ENCODE peak calls at places on chromosomes 2 and 18, in seven cellular contexts. X, W, P, S, Y, Q and F are unnamed samples.

GRCh38 chr18:49768051-49768391 is 45.3 kb downstream of the ACAA2 start:
- DNase-seq in X (no peak), W (peak; percentile 62), P (peak; percentile 69), S (peak; percentile 12), Y (no peak), Q (peak; percentile 18), F (peak; percentile 62)

GRCh38 chr2:16425462-16426336 is 239.9 kb downstream of the CYRIA start:
- DNase-seq in X (no peak), W (no peak), P (no peak), S (no peak), Y (peak; percentile 20), Q (peak; percentile 95), F (no peak)

GRCh38 chr2:223723954-223724411 is 113.4 kb downstream of the AP1S3 start:
- DNase-seq in X (no peak), W (no peak), P (no peak), S (no peak), Y (no peak), Q (no peak), F (no peak)

GRCh38 chr2:222270436-222270835 is 28.4 kb downstream of the PAX3 start:
- DNase-seq in X (no peak), W (no peak), P (no peak), S (no peak), Y (no peak), Q (no peak), F (no peak)

GRCh38 chr2:198114064-198114463 is 309.7 kb downstream of the PLCL1 start:
- DNase-seq in X (no peak), W (no peak), P (no peak), S (no peak), Y (peak; percentile 27), Q (no peak), F (no peak)

GRCh38 chr18:69161383-69162028 is 239.2 kb upstream of the DOK6 start:
- DNase-seq in X (no peak), W (no peak), P (no peak), S (no peak), Y (no peak), Q (peak; percentile 60), F (no peak)

GRCh38 chr2:42321452-42322064 is 39.5 kb downstream of the COX7A2L start:
- DNase-seq in X (no peak), W (no peak), P (no peak), S (no peak), Y (no peak), Q (no peak), F (no peak)

GRCh38 chr2:163198007-163198406 is 359.4 kb upstream of the KCNH7 start:
- DNase-seq in X (no peak), W (no peak), P (no peak), S (no peak), Y (no peak), Q (no peak), F (no peak)

GRCh38 chr2:96150791-96151594 is 5.8 kb upstream of the DUSP2 start:
- DNase-seq in X (no peak), W (no peak), P (no peak), S (no peak), Y (peak; percentile 3), Q (no peak), F (no peak)

GRCh38 chr2:76813084-76813483 is 709.1 kb downstream of the LRRTM4 start:
- DNase-seq in X (no peak), W (no peak), P (no peak), S (no peak), Y (no peak), Q (no peak), F (no peak)

GRCh38 chr2:152034257-152034801 is 64.5 kb downstream of the CACNB4 start:
- DNase-seq in X (no peak), W (no peak), P (peak; percentile 46), S (no peak), Y (no peak), Q (no peak), F (no peak)

DNA sequence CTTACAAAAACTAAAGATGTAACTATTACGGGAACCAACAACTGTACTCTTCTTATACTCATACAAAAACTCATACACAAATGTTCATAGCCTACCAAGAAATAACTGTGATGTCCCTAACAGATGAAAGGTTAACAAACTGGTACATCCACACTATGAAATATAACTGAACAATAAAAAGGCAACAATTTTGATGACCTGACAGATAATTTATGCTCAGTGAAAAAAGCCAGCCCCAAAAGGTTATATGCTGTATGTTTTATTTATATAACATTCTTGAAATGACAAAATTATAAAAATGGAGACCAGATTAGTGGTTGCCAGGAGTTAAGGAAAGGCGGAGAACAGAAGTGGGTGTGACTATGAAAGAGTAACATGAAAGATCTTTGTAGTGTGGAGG is 31.3 kb downstream of the REV1 start:
- DNase-seq in X (no peak), W (no peak), P (no peak), S (no peak), Y (no peak), Q (no peak), F (no peak)
- H3K36me3 ChIP-seq in X (peaks cover 4% of the 10 kb centered on the region), W (peaks cover 2% of the 10 kb centered on the region), P (no peaks in the 10 kb centered on the region), S (peaks cover 77% of the 10 kb centered on the region), Y (peaks cover 53% of the 10 kb centered on the region), Q (peaks cover 12% of the 10 kb centered on the region), F (no peaks in the 10 kb centered on the region)

GRCh38 chr2:20675701-20676352 is 8.9 kb downstream of the GDF7 start:
- DNase-seq in X (peak; percentile 15), W (no peak), P (no peak), S (no peak), Y (no peak), Q (peak; percentile 78), F (no peak)
- TF ChIP-seq MAX in X (no peak), W (no peak), P (no peak), S (no peak), Y (no peak), Q (no peak), F (no peak)

GRCh38 chr2:119491776-119492525 is 32.3 kb downstream of the SCTR start:
- DNase-seq in X (no peak), W (peak; percentile 49), P (no peak), S (no peak), Y (no peak), Q (peak; percentile 91), F (peak; percentile 49)
- H3K36me3 ChIP-seq in X (no peaks in the 10 kb centered on the region), W (no peaks in the 10 kb centered on the region), P (no peaks in the 10 kb centered on the region), S (no peaks in the 10 kb centered on the region), Y (no peaks in the 10 kb centered on the region), Q (no peaks in the 10 kb centered on the region), F (no peaks in the 10 kb centered on the region)

DNA sequence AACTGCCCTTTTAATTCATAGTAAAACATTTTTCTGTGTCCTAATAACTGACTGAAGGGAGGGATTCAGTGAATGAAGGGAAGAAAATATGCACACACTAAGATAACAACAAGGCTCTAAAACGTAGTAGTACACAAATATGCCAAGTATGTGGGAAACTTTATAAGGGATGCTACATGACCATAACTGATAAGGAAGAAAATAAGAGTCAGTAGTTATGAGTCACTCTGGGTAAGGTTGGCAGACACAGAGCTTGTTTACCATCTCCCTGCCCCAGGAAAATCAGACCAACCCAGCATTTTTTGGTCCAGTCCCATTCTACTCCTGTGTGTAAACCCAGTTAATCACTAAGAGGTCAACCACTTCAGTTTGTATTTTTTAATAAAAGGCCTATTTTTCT is 124.2 kb downstream of the RPRM start:
- DNase-seq in X (no peak), W (no peak), P (no peak), S (no peak), Y (no peak), Q (no peak), F (no peak)
- TF ChIP-seq MAX in X (no peak), W (no peak), P (no peak), S (no peak), Y (no peak), Q (no peak), F (no peak)

GRCh38 chr2:3336844-3337243 is 40.8 kb downstream of the EIPR1 start:
- DNase-seq in X (no peak), W (no peak), P (no peak), S (no peak), Y (no peak), Q (no peak), F (no peak)
- H3K36me3 ChIP-seq in X (peaks cover 8% of the 10 kb centered on the region), W (peaks cover 2% of the 10 kb centered on the region), P (peaks cover 2% of the 10 kb centered on the region), S (peaks cover 45% of the 10 kb centered on the region), Y (peaks cover 43% of the 10 kb centered on the region), Q (peaks cover 23% of the 10 kb centered on the region), F (peaks cover 5% of the 10 kb centered on the region)

DNA sequence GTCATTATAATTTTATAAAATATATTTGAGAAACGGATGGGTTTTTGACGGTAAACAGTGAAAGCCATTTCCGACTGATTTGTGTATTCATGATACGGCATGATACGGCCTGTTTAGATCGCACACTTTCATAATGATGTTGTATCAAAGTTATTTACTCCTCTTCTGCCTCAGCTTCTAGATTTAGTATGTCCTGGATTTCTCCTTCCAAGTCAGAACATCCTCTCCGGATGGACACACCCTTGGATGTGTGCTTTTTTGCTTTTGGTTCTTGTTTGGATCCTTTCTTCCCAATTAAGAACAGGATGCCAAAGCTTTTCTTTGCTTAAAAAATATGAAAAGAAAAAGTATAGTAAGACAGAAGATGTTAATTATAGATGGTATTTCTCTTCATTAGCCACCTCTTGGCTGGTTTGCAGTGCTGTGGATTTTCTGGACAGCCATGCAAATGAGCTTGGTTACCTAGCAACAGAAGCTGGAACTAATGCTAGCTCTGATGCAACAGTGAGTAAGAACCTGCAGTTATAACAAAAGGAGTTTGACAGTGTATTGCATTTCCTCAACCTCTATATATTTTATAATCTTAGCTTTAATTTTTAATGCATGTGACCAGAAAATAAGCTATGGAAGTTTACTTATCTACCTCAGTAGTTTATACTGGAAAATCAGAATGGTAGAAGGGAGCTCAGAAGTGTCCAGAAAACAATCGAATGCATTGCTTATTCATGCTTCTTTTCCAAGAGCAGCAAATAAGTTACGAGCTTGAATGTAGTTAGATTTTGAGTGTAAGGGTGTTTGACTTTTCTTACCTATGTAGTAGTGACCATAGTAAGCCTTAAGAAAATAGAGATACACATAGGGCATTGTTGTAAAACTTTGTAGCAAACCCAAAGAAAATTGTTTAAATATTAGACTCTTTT is 27.9 kb downstream of the RMND5A start:
- DNase-seq in X (no peak), W (peak; percentile 31), P (no peak), S (no peak), Y (no peak), Q (peak; percentile 12), F (peak; percentile 20)
- TF ChIP-seq MAX in X (no peak), W (no peak), P (no peak), S (no peak), Y (no peak), Q (no peak), F (no peak)

GRCh38 chr2:26039603-26040367 is 5.9 kb downstream of the RAB10 start:
- DNase-seq in X (no peak), W (no peak), P (no peak), S (no peak), Y (no peak), Q (no peak), F (no peak)
- H3K36me3 ChIP-seq in X (no peaks in the 10 kb centered on the region), W (no peaks in the 10 kb centered on the region), P (no peaks in the 10 kb centered on the region), S (peaks cover 66% of the 10 kb centered on the region), Y (no peaks in the 10 kb centered on the region), Q (peaks cover 8% of the 10 kb centered on the region), F (no peaks in the 10 kb centered on the region)

DNA sequence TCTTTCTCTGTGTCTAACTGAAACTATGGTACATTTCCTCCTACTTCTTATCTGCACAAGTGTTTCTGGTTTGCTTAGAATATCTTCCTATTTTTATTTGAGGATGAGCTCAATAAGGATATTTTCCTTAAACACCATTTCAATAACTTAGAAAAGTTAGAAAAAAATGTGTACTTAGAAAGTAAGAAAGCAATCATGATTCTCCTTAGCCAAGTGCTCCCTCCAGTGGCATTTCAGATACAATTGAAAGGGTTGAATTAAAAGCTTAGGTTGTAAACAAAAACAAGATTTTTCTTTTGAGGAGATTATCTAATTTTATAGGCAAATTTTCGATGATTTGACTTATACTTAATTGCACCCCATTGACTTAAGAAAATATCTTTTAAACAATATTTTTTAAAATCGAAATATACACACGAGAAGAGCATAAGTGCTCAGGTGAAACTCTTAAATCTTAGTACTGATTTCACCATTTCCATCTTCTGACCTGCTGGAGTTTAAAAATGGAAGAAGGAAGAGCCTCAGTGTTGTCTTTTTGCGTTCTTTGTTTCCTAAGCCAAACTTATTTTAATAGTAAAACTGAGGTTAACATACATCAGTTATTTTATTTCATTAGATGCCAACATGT is 26.9 kb downstream of the C18orf63 start:
- DNase-seq in X (no peak), W (peak; percentile 51), P (no peak), S (peak; percentile 4), Y (peak; percentile 31), Q (peak; percentile 58), F (peak; percentile 67)
- TF ChIP-seq MAX in X (no peak), W (no peak), P (no peak), S (no peak), Y (no peak), Q (no peak), F (no peak)